ENCODE peak calls at places on chromosomes 2 and 18, in four cellular contexts. H is fibroblast of lung, D is IMR-90, Y is H1. V is an unnamed sample.
A peak's percentile ranks its signal among the peaks of the same experiment; 100 is the strongest.

GRCh38 chr2:134973241-134974146 is 54.9 kb downstream of the CCNT2 start:
- DNase-seq in Y (no peak), D (no peak), H (no peak), V (no peak)

GRCh38 chr2:235756491-235756890 is 262.6 kb downstream of the AGAP1 start:
- DNase-seq in Y (no peak), D (no peak), H (no peak), V (no peak)

GRCh38 chr18:56248613-56249235 is 389.7 kb downstream of the TXNL1 start:
- DNase-seq in D (no peak), Y (no peak), H (no peak), V (no peak)

GRCh38 chr2:230793573-230794359 is 71.0 kb upstream of the ITM2C start:
- DNase-seq in Y (no peak), H (peak; percentile 99), D (peak; percentile 100), V (peak; percentile 79)

GRCh38 chr2:120670371-120670770 is 65.3 kb upstream of the GLI2 start:
- DNase-seq in Y (no peak), D (no peak), H (no peak), V (no peak)

GRCh38 chr2:207157162-207157481 is 8.6 kb downstream of the KLF7 start:
- DNase-seq in H (peak; percentile 4), Y (no peak), D (no peak), V (no peak)

GRCh38 chr2:13201924-13202323 is 485.2 kb downstream of the TRIB2 start:
- DNase-seq in H (peak; percentile 33), D (no peak), Y (no peak), V (no peak)

GRCh38 chr2:101305492-101306123 is 2.9 kb downstream of the RNF149 start:
- DNase-seq in H (peak; percentile 47), Y (no peak), D (peak; percentile 74), V (peak; percentile 37)

GRCh38 chr2:95323347-95324155 is 26.4 kb downstream of the KCNIP3 start:
- DNase-seq in H (peak; percentile 37), Y (peak; percentile 31), D (no peak), V (peak; percentile 41)

GRCh38 chr2:9528036-9528787 is 27.4 kb downstream of the ADAM17 start:
- DNase-seq in D (peak; percentile 43), H (no peak), Y (no peak), V (no peak)

GRCh38 chr18:64110692-64111480 is 38.0 kb downstream of the LINC00305 start:
- DNase-seq in Y (no peak), D (no peak), H (no peak), V (peak; percentile 16)

GRCh38 chr2:191264647-191265079 is 19.5 kb downstream of the MYO1B start:
- DNase-seq in H (peak; percentile 80), Y (no peak), D (peak; percentile 89), V (no peak)

GRCh38 chr2:97765933-97766332 is 52.6 kb downstream of the ZAP70 start:
- DNase-seq in Y (no peak), D (no peak), H (no peak), V (no peak)

GRCh38 chr2:101699191-101699938 is 1.9 kb downstream of the MAP4K4 start:
- DNase-seq in H (no peak), Y (no peak), D (no peak), V (no peak)

GRCh38 chr2:26344581-26345283 is 1.2 kb upstream of the SELENOI start:
- DNase-seq in Y (no peak), D (peak; percentile 49), H (peak; percentile 37), V (peak; percentile 79)

GRCh38 chr18:8635087-8635486 is 25.9 kb downstream of the RAB12 start:
- DNase-seq in D (peak; percentile 56), H (no peak), Y (no peak), V (no peak)

GRCh38 chr18:8630546-8630945 is 21.3 kb downstream of the RAB12 start:
- DNase-seq in H (no peak), D (no peak), Y (no peak), V (no peak)

GRCh38 chr18:8631265-8631664 is 22.0 kb downstream of the RAB12 start:
- DNase-seq in H (no peak), Y (no peak), D (no peak), V (no peak)

GRCh38 chr18:8632386-8632785 is 23.1 kb downstream of the RAB12 start:
- DNase-seq in Y (no peak), H (no peak), D (no peak), V (no peak)

DNA sequence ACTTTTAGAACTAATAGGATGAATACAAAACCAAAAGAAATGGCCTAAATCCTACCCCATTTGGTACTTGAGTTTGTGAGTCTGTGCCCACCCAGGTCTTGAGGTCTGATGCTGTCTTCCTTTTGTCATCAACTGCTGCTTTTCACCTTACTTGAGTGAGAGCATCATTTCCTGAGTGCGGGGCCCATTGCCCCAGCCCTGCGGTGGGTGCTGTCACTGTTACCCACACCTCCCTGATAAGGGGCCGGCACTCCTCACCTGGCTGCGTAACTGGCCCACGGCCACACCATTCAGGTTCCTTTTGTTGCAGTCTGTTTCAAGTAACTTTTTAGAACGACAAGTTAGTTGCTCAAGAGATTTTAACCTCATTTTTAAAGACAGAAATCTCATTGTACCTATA is 25.3 kb downstream of the RAB12 start:
- DNase-seq in D (no peak), Y (no peak), H (no peak), V (no peak)
- H4K20me1 ChIP-seq in D (peaks cover 9% of the 10 kb centered on the region), Y (peaks cover 6% of the 10 kb centered on the region), H (no peaks in the 10 kb centered on the region), V (no peaks in the 10 kb centered on the region)

GRCh38 chr2:169590804-169591203 is 6.7 kb downstream of the PPIG start:
- DNase-seq in Y (no peak), D (no peak), H (no peak), V (no peak)
- H4K20me1 ChIP-seq in Y (peaks cover 1% of the 10 kb centered on the region), D (peaks cover 11% of the 10 kb centered on the region), H (no peaks in the 10 kb centered on the region), V (peaks cover 72% of the 10 kb centered on the region)

DNA sequence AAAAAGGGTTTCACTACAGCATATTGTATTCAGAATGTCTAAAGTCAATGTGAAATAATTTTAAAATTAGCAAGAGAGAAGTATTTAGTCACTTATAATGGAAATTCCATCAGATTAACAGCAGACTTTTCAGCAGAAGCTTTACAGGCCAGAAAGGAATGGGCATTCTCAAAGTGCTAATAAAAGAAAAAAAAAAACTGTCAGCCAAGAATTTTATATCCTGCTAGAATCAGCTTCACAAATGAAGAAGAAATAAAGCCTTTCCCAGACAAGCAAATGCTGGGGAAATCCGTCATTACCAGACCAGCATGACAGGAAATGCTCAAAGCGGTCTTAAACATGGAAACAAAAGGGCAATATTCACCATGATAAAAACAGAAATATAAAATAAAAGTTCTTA is 18.8 kb downstream of the LMAN1 start:
- DNase-seq in D (no peak), Y (no peak), H (no peak), V (no peak)
- H4K20me1 ChIP-seq in D (peaks cover 26% of the 10 kb centered on the region), Y (peaks cover 6% of the 10 kb centered on the region), H (no peaks in the 10 kb centered on the region), V (no peaks in the 10 kb centered on the region)

DNA sequence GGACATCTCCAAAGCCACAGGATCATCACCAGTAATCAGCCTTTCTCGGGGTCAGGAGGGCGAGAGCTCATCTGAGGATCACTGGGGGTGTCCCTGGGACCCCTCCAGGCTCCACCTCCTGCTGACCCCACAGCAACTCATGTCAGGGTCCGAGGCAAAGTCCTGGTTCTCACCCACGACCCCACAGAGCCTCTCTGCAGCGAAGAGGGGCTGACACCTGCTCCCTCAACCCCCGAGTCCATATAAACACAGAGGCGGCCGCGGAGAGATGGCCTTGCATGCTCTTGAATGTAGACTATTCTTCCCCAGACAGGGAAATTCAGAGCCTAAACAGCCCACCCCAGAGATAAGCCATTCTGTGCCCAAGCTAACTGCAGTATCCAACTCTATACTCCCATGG is 29.9 kb downstream of the HS6ST1 start:
- DNase-seq in H (no peak), Y (no peak), D (no peak), V (no peak)
- H4K20me1 ChIP-seq in H (no peaks in the 10 kb centered on the region), Y (peaks cover 65% of the 10 kb centered on the region), D (peaks cover 100% of the 10 kb centered on the region), V (peaks cover 42% of the 10 kb centered on the region)

V was measured in hepatocyte.